ENCODE peak calls at places on chromosomes 2 and 18, in four cellular contexts. Y is IMR-90, S is GM12878, X is K562. A is an unnamed sample.

GRCh38 chr18:621181-621580 is 24.4 kb downstream of the CLUL1 start:
- DNase-seq in Y (peak), S (no peak), X (no peak), A (no peak)

GRCh38 chr18:21740474-21740723 is 193 bp upstream of the MIB1 start:
- DNase-seq in Y (peak), S (no peak), X (peak), A (peak)

GRCh38 chr18:37778417-37779165 is 213.0 kb upstream of the CELF4 start:
- DNase-seq in Y (no peak), S (no peak), X (peak), A (peak)

GRCh38 chr2:228181098-228182019 is at the start of gene SPHKAP:
- DNase-seq in Y (no peak), S (no peak), X (no peak), A (no peak)

GRCh38 chr2:225270861-225271260 is 128.6 kb upstream of the NYAP2 start:
- DNase-seq in Y (peak), S (peak), X (no peak), A (no peak)

GRCh38 chr18:22939649-22940048 is 6.5 kb downstream of the RBBP8 start:
- DNase-seq in Y (no peak), S (no peak), X (no peak), A (no peak)

GRCh38 chr2:8680931-8681760 is 710 bp upstream of the ID2 start:
- DNase-seq in Y (peak), S (peak), X (peak), A (peak)

GRCh38 chr2:35163948-35164347 is 1191.6 kb upstream of the CRIM1 start:
- DNase-seq in Y (no peak), S (no peak), X (no peak), A (no peak)

GRCh38 chr2:241870081-241870541 is 582 bp downstream of the RTP5 start:
- DNase-seq in Y (no peak), S (no peak), X (no peak), A (no peak)

GRCh38 chr18:59921384-59921891 is 21.6 kb downstream of the PMAIP1 start:
- DNase-seq in Y (no peak), S (no peak), X (no peak), A (no peak)

GRCh38 chr2:20882466-20883170 is 59.7 kb upstream of the LDAH start:
- DNase-seq in Y (no peak), S (no peak), X (no peak), A (no peak)

GRCh38 chr2:148546270-148546669 is 98.3 kb upstream of the EPC2 start:
- DNase-seq in Y (no peak), S (no peak), X (no peak), A (no peak)

GRCh38 chr2:55010149-55010591 is 40.1 kb downstream of the RTN4 start:
- DNase-seq in Y (peak), S (peak), X (no peak), A (no peak)

GRCh38 chr2:102736174-102736606 is 25.6 kb upstream of the TMEM182 start:
- DNase-seq in Y (peak), S (no peak), X (peak), A (no peak)

GRCh38 chr2:226691265-226691664 is 108.4 kb downstream of the IRS1 start:
- DNase-seq in Y (no peak), S (no peak), X (no peak), A (no peak)

GRCh38 chr18:62389761-62390481 is 64.8 kb downstream of the TNFRSF11A start:
- DNase-seq in Y (no peak), S (no peak), X (no peak), A (no peak)

GRCh38 chr18:14014456-14014855 is 99.1 kb upstream of the MC2R start:
- DNase-seq in Y (no peak), S (no peak), X (no peak), A (no peak)

GRCh38 chr2:190576565-190576964 is 42.0 kb upstream of the NEMP2 start:
- DNase-seq in Y (no peak), S (no peak), X (no peak), A (no peak)

GRCh38 chr2:10889741-10890215 is 22.0 kb upstream of the KCNF1 start:
- DNase-seq in Y (no peak), S (no peak), X (no peak), A (no peak)

GRCh38 chr2:54665436-54665856 is 58.0 kb upstream of the EML6 start:
- DNase-seq in Y (peak), S (no peak), X (peak), A (peak)

GRCh38 chr2:42614838-42615237 is 46.4 kb downstream of the MTA3 start:
- DNase-seq in Y (no peak), S (no peak), X (no peak), A (no peak)

GRCh38 chr2:130336150-130336876 is 6.4 kb upstream of the IMP4 start:
- DNase-seq in Y (no peak), S (no peak), X (no peak), A (no peak)
- H3K4me3 ChIP-seq in Y (no peak), S (no peak), X (peak), A (no peak)

DNA sequence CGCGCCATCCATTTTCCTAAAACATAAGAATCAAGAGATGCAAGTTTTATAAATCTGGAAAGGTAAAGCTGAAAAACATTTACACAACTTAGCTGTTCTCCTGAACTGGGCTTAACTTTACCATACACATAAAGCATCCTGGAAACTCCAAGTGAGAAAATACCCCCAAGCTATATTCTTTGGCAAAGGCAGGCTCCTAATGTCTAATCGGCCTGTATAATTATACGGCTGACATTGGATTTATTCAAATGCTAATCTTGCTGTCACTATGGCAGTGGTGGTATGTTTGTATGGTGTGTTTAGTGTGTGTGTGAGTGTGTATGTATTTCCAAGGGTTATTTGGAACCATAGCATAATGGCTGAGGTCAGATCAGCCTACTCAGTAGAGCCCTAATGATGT is 1031.7 kb upstream of the ZEB2 start:
- DNase-seq in Y (no peak), S (no peak), X (no peak), A (no peak)
- TF ChIP-seq FOS in Y (no peak), S (no peak), X (no peak), A (no peak)

GRCh38 chr2:77767388-77768076 is 245.4 kb upstream of the LRRTM4 start:
- DNase-seq in Y (no peak), S (no peak), X (no peak), A (no peak)

GRCh38 chr2:77768508-77768907 is 246.3 kb upstream of the LRRTM4 start:
- DNase-seq in Y (no peak), S (no peak), X (no peak), A (no peak)
- H3K4me3 ChIP-seq in Y (no peak), S (no peak), X (no peak), A (no peak)

GRCh38 chr2:230903251-230904150 is 21.5 kb downstream of the GPR55 start:
- DNase-seq in Y (no peak), S (no peak), X (no peak), A (no peak)
- TF ChIP-seq FOS in Y (no peak), S (no peak), X (no peak), A (no peak)

GRCh38 chr2:137187258-137187657 is 421.9 kb downstream of the THSD7B start:
- DNase-seq in Y (no peak), S (no peak), X (no peak), A (no peak)

GRCh38 chr2:137192366-137193315 is 427.3 kb downstream of the THSD7B start:
- DNase-seq in Y (no peak), S (no peak), X (no peak), A (no peak)

GRCh38 chr2:137185378-137186078 is 420.2 kb downstream of the THSD7B start:
- DNase-seq in Y (no peak), S (no peak), X (no peak), A (no peak)

GRCh38 chr2:137194111-137194510 is 428.8 kb downstream of the THSD7B start:
- DNase-seq in Y (no peak), S (no peak), X (no peak), A (no peak)

GRCh38 chr2:137190411-137191190 is 425.3 kb downstream of the THSD7B start:
- DNase-seq in Y (no peak), S (no peak), X (no peak), A (no peak)
- H3K4me3 ChIP-seq in Y (no peak), S (no peak), X (no peak), A (no peak)